ENCODE peak calls at places on chromosome 9, in ten cellular contexts. One of them, this sample, is unnamed.

GRCh38 chr9:133115604-133116345 is 5.3 kb downstream of the RALGDS start:
- DNase-seq in neural crest cell: no peak
- DNase-seq in OCI-LY7: no peak
- DNase-seq in uterus: peak; percentile 15
- DNase-seq in omental fat pad: no peak
- DNase-seq in BE2C: peak; percentile 42
- DNase-seq in colonic mucosa: no peak
- DNase-seq in thyroid gland: peak; percentile 2
- DNase-seq in AG04450: no peak
- DNase-seq in GM13976: peak; percentile 95
- DNase-seq in this sample: no peak

GRCh38 chr9:105308448-105309412 is 64.3 kb downstream of the SLC44A1 start:
- DNase-seq in BE2C: no peak
- DNase-seq in OCI-LY7: no peak
- DNase-seq in neural crest cell: no peak
- DNase-seq in omental fat pad: no peak
- DNase-seq in thyroid gland: no peak
- DNase-seq in uterus: no peak
- DNase-seq in colonic mucosa: no peak
- DNase-seq in GM13976: no peak
- DNase-seq in AG04450: no peak
- DNase-seq in this sample: no peak

GRCh38 chr9:109264865-109265532 is 55.9 kb downstream of the EPB41L4B start:
- DNase-seq in AG04450: no peak
- DNase-seq in neural crest cell: no peak
- DNase-seq in BE2C: peak; percentile 28
- DNase-seq in omental fat pad: no peak
- DNase-seq in uterus: no peak
- DNase-seq in thyroid gland: peak; percentile 98
- DNase-seq in colonic mucosa: peak; percentile 82
- DNase-seq in GM13976: no peak
- DNase-seq in OCI-LY7: no peak
- DNase-seq in this sample: no peak

GRCh38 chr9:107624216-107624948 is 134.8 kb upstream of the KLF4 start:
- DNase-seq in omental fat pad: no peak
- DNase-seq in BE2C: no peak
- DNase-seq in OCI-LY7: no peak
- DNase-seq in neural crest cell: no peak
- DNase-seq in uterus: no peak
- DNase-seq in GM13976: no peak
- DNase-seq in thyroid gland: no peak
- DNase-seq in colonic mucosa: no peak
- DNase-seq in AG04450: no peak
- DNase-seq in this sample: no peak

GRCh38 chr9:130172858-130173461 is 756 bp downstream of the NCS1 start:
- DNase-seq in omental fat pad: peak; percentile 27
- DNase-seq in neural crest cell: no peak
- DNase-seq in GM13976: no peak
- DNase-seq in BE2C: peak; percentile 66
- DNase-seq in colonic mucosa: no peak
- DNase-seq in uterus: no peak
- DNase-seq in OCI-LY7: no peak
- DNase-seq in AG04450: no peak
- DNase-seq in thyroid gland: peak; percentile 53
- DNase-seq in this sample: no peak

GRCh38 chr9:8733096-8733954 is 933.7 kb upstream of the DMAC1 start:
- DNase-seq in colonic mucosa: no peak
- DNase-seq in thyroid gland: peak; percentile 31
- DNase-seq in uterus: no peak
- DNase-seq in neural crest cell: peak; percentile 23
- DNase-seq in omental fat pad: no peak
- DNase-seq in AG04450: no peak
- DNase-seq in GM13976: no peak
- DNase-seq in BE2C: peak; percentile 15
- DNase-seq in OCI-LY7: no peak
- DNase-seq in this sample: no peak

GRCh38 chr9:89639367-89639795 is 34.6 kb downstream of the GADD45G start:
- DNase-seq in colonic mucosa: no peak
- DNase-seq in neural crest cell: no peak
- DNase-seq in GM13976: no peak
- DNase-seq in BE2C: no peak
- DNase-seq in AG04450: no peak
- DNase-seq in thyroid gland: no peak
- DNase-seq in uterus: peak; percentile 89
- DNase-seq in OCI-LY7: no peak
- DNase-seq in omental fat pad: no peak
- DNase-seq in this sample: no peak

GRCh38 chr9:3186751-3187150 is 339.1 kb downstream of the RFX3 start:
- DNase-seq in thyroid gland: no peak
- DNase-seq in colonic mucosa: no peak
- DNase-seq in BE2C: no peak
- DNase-seq in neural crest cell: no peak
- DNase-seq in AG04450: no peak
- DNase-seq in OCI-LY7: no peak
- DNase-seq in uterus: no peak
- DNase-seq in GM13976: no peak
- DNase-seq in omental fat pad: no peak
- DNase-seq in this sample: no peak

GRCh38 chr9:131529597-131530545 is 1.2 kb downstream of the UCK1 start:
- DNase-seq in thyroid gland: no peak
- DNase-seq in neural crest cell: no peak
- DNase-seq in OCI-LY7: no peak
- DNase-seq in omental fat pad: no peak
- DNase-seq in AG04450: no peak
- DNase-seq in GM13976: no peak
- DNase-seq in uterus: no peak
- DNase-seq in colonic mucosa: peak; percentile 29
- DNase-seq in BE2C: no peak
- DNase-seq in this sample: no peak

GRCh38 chr9:35114921-35115341 is 731 bp downstream of the ATOSB start:
- DNase-seq in BE2C: peak; percentile 52
- DNase-seq in GM13976: peak; percentile 48
- DNase-seq in omental fat pad: peak; percentile 52
- DNase-seq in colonic mucosa: peak; percentile 76
- DNase-seq in thyroid gland: peak; percentile 47
- DNase-seq in OCI-LY7: peak; percentile 68
- DNase-seq in uterus: peak; percentile 61
- DNase-seq in neural crest cell: peak; percentile 25
- DNase-seq in AG04450: no peak
- DNase-seq in this sample: peak; percentile 30

GRCh38 chr9:75163764-75164163 is 75.5 kb downstream of the OSTF1 start:
- DNase-seq in uterus: no peak
- DNase-seq in neural crest cell: no peak
- DNase-seq in AG04450: no peak
- DNase-seq in thyroid gland: no peak
- DNase-seq in GM13976: no peak
- DNase-seq in BE2C: no peak
- DNase-seq in colonic mucosa: no peak
- DNase-seq in omental fat pad: no peak
- DNase-seq in OCI-LY7: no peak
- DNase-seq in this sample: no peak

GRCh38 chr9:124780060-124780756 is 3.3 kb downstream of the OLFML2A start:
- DNase-seq in colonic mucosa: peak; percentile 18
- DNase-seq in OCI-LY7: no peak
- DNase-seq in neural crest cell: no peak
- DNase-seq in GM13976: no peak
- DNase-seq in AG04450: no peak
- DNase-seq in uterus: no peak
- DNase-seq in omental fat pad: no peak
- DNase-seq in BE2C: no peak
- DNase-seq in thyroid gland: peak; percentile 72
- DNase-seq in this sample: no peak

GRCh38 chr9:133499130-133499891 is 20.4 kb upstream of the SLC2A6 start:
- DNase-seq in neural crest cell: no peak
- DNase-seq in GM13976: no peak
- DNase-seq in OCI-LY7: no peak
- DNase-seq in BE2C: no peak
- DNase-seq in colonic mucosa: peak; percentile 53
- DNase-seq in thyroid gland: no peak
- DNase-seq in AG04450: no peak
- DNase-seq in omental fat pad: no peak
- DNase-seq in uterus: no peak
- DNase-seq in this sample: no peak

GRCh38 chr9:38047301-38048251 is 21.5 kb downstream of the SHB start:
- DNase-seq in omental fat pad: no peak
- DNase-seq in uterus: no peak
- DNase-seq in OCI-LY7: no peak
- DNase-seq in colonic mucosa: peak; percentile 78
- DNase-seq in AG04450: peak; percentile 72
- DNase-seq in BE2C: no peak
- DNase-seq in thyroid gland: peak; percentile 86
- DNase-seq in GM13976: no peak
- DNase-seq in neural crest cell: peak; percentile 12
- DNase-seq in this sample: no peak

GRCh38 chr9:16247188-16247875 is 623.1 kb downstream of the BNC2 start:
- DNase-seq in BE2C: no peak
- DNase-seq in thyroid gland: peak; percentile 74
- DNase-seq in AG04450: no peak
- DNase-seq in omental fat pad: no peak
- DNase-seq in uterus: no peak
- DNase-seq in OCI-LY7: no peak
- DNase-seq in colonic mucosa: no peak
- DNase-seq in GM13976: no peak
- DNase-seq in neural crest cell: no peak
- DNase-seq in this sample: no peak

GRCh38 chr9:101792475-101792874 is 54.0 kb upstream of the GRIN3A start:
- DNase-seq in thyroid gland: no peak
- DNase-seq in BE2C: no peak
- DNase-seq in omental fat pad: no peak
- DNase-seq in OCI-LY7: no peak
- DNase-seq in colonic mucosa: no peak
- DNase-seq in AG04450: no peak
- DNase-seq in neural crest cell: no peak
- DNase-seq in GM13976: no peak
- DNase-seq in uterus: no peak
- DNase-seq in this sample: no peak

GRCh38 chr9:101795147-101795546 is 56.7 kb upstream of the GRIN3A start:
- DNase-seq in GM13976: no peak
- DNase-seq in AG04450: no peak
- DNase-seq in BE2C: no peak
- DNase-seq in colonic mucosa: no peak
- DNase-seq in omental fat pad: no peak
- DNase-seq in thyroid gland: no peak
- DNase-seq in uterus: no peak
- DNase-seq in OCI-LY7: no peak
- DNase-seq in neural crest cell: no peak
- DNase-seq in this sample: no peak

GRCh38 chr9:101796044-101796443 is 57.6 kb upstream of the GRIN3A start:
- DNase-seq in omental fat pad: no peak
- DNase-seq in neural crest cell: no peak
- DNase-seq in OCI-LY7: no peak
- DNase-seq in thyroid gland: no peak
- DNase-seq in colonic mucosa: no peak
- DNase-seq in uterus: no peak
- DNase-seq in BE2C: no peak
- DNase-seq in AG04450: no peak
- DNase-seq in GM13976: no peak
- DNase-seq in this sample: no peak

GRCh38 chr9:101791533-101791932 is 53.1 kb upstream of the GRIN3A start:
- DNase-seq in colonic mucosa: no peak
- DNase-seq in BE2C: no peak
- DNase-seq in thyroid gland: no peak
- DNase-seq in GM13976: no peak
- DNase-seq in omental fat pad: no peak
- DNase-seq in AG04450: no peak
- DNase-seq in neural crest cell: no peak
- DNase-seq in uterus: no peak
- DNase-seq in OCI-LY7: no peak
- DNase-seq in this sample: no peak

DNA sequence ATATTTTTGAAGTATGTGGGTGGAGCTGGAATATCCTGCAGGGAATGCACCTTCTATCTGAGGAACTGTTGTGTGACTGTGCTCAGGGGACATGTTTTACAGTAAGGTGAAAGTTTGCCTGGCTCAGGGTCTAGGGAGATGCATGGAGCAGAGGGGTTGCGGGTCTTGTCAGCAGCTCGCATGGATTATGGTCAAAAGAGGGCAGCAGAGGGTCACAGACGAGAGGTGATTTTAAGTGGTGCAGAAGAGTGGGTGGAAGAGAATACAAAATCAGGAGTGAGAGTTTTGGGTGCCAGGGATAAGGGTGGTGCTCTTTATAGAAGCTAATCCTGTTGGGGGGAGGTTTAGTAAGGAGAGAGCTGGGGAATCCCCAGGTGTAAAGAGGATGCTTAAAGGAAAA is 53.5 kb upstream of the GRIN3A start:
- DNase-seq in GM13976: no peak
- DNase-seq in colonic mucosa: peak; percentile 49
- DNase-seq in omental fat pad: no peak
- DNase-seq in uterus: no peak
- DNase-seq in OCI-LY7: peak; percentile 28
- DNase-seq in AG04450: no peak
- DNase-seq in thyroid gland: peak; percentile 20
- DNase-seq in neural crest cell: peak; percentile 64
- DNase-seq in BE2C: peak; percentile 59
- DNase-seq in this sample: no peak
- TF ChIP-seq CTCF in GM13976: no peak
- TF ChIP-seq CTCF in colonic mucosa: peak; percentile 32
- TF ChIP-seq CTCF in omental fat pad: no peak
- TF ChIP-seq CTCF in uterus: no peak
- TF ChIP-seq CTCF in OCI-LY7: peak; percentile 76
- TF ChIP-seq CTCF in AG04450: no peak
- TF ChIP-seq CTCF in thyroid gland: peak; percentile 35
- TF ChIP-seq CTCF in neural crest cell: peak; percentile 73
- TF ChIP-seq CTCF in BE2C: peak; percentile 63
- TF ChIP-seq CTCF in this sample: no peak

GRCh38 chr9:33447404-33448158 is at the start of gene AQP3:
- DNase-seq in OCI-LY7: peak; percentile 73
- DNase-seq in neural crest cell: peak; percentile 57
- DNase-seq in thyroid gland: peak; percentile 54
- DNase-seq in BE2C: peak; percentile 85
- DNase-seq in omental fat pad: no peak
- DNase-seq in GM13976: peak; percentile 81
- DNase-seq in uterus: peak; percentile 51
- DNase-seq in colonic mucosa: peak; percentile 73
- DNase-seq in AG04450: no peak
- DNase-seq in this sample: peak; percentile 37
- TF ChIP-seq CTCF in OCI-LY7: peak; percentile 66
- TF ChIP-seq CTCF in neural crest cell: no peak
- TF ChIP-seq CTCF in thyroid gland: peak; percentile 11
- TF ChIP-seq CTCF in BE2C: peak; percentile 21
- TF ChIP-seq CTCF in omental fat pad: no peak
- TF ChIP-seq CTCF in GM13976: peak; percentile 37
- TF ChIP-seq CTCF in uterus: peak; percentile 26
- TF ChIP-seq CTCF in colonic mucosa: peak; percentile 15
- TF ChIP-seq CTCF in AG04450: peak; percentile 25
- TF ChIP-seq CTCF in this sample: no peak

GRCh38 chr9:82532504-82532903 is 530.4 kb downstream of the RASEF start:
- DNase-seq in BE2C: no peak
- DNase-seq in uterus: no peak
- DNase-seq in thyroid gland: no peak
- DNase-seq in neural crest cell: no peak
- DNase-seq in GM13976: no peak
- DNase-seq in omental fat pad: no peak
- DNase-seq in OCI-LY7: no peak
- DNase-seq in colonic mucosa: no peak
- DNase-seq in AG04450: no peak
- DNase-seq in this sample: no peak
- TF ChIP-seq CTCF in BE2C: peak; percentile 49
- TF ChIP-seq CTCF in uterus: peak; percentile 28
- TF ChIP-seq CTCF in thyroid gland: peak; percentile 47
- TF ChIP-seq CTCF in neural crest cell: peak; percentile 51
- TF ChIP-seq CTCF in GM13976: no peak
- TF ChIP-seq CTCF in omental fat pad: no peak
- TF ChIP-seq CTCF in OCI-LY7: peak; percentile 62
- TF ChIP-seq CTCF in colonic mucosa: no peak
- TF ChIP-seq CTCF in AG04450: peak; percentile 34
- TF ChIP-seq CTCF in this sample: no peak

GRCh38 chr9:121376214-121376830 is 6.3 kb upstream of the STOM start:
- DNase-seq in thyroid gland: no peak
- DNase-seq in AG04450: no peak
- DNase-seq in neural crest cell: no peak
- DNase-seq in colonic mucosa: no peak
- DNase-seq in BE2C: no peak
- DNase-seq in uterus: no peak
- DNase-seq in GM13976: no peak
- DNase-seq in omental fat pad: no peak
- DNase-seq in OCI-LY7: peak; percentile 19
- DNase-seq in this sample: no peak
- TF ChIP-seq CTCF in thyroid gland: peak; percentile 56
- TF ChIP-seq CTCF in AG04450: peak; percentile 53
- TF ChIP-seq CTCF in neural crest cell: peak; percentile 59
- TF ChIP-seq CTCF in colonic mucosa: no peak
- TF ChIP-seq CTCF in BE2C: peak; percentile 23
- TF ChIP-seq CTCF in uterus: peak; percentile 64
- TF ChIP-seq CTCF in GM13976: no peak
- TF ChIP-seq CTCF in omental fat pad: no peak
- TF ChIP-seq CTCF in OCI-LY7: peak; percentile 75
- TF ChIP-seq CTCF in this sample: no peak

This sample was measured in activated B cell treated with CpG ODN at 0.5 μM for 24 hours.